ENCODE peak calls at places on chromosomes 2 and 18, in four cellular contexts. A is stimulated activated CD4-positive, alpha-beta T cell treated with anti-CD3 and anti-CD28 coated beads, Interleukin-1b, Interleukin-23, amount 100 ng/mL, for 4 hours; T is psoas muscle; C is lower lobe of right lung. K is an unnamed sample.

GRCh38 chr18:6219116-6219717 is 195.5 kb downstream of the L3MBTL4 start:
- DNase-seq in A (no peak), T (no peak), C (no peak), K (no peak)

GRCh38 chr2:10813085-10813748 is 632 bp upstream of the PDIA6 start:
- DNase-seq in A (no peak), T (no peak), C (no peak), K (no peak)

GRCh38 chr2:240997141-240997855 is 1.1 kb upstream of the SNED1 start:
- DNase-seq in A (no peak), T (peak; percentile 76), C (peak; percentile 50), K (no peak)

GRCh38 chr2:202542142-202542541 is 92.6 kb upstream of the FAM117B start:
- DNase-seq in A (no peak), T (no peak), C (no peak), K (no peak)

GRCh38 chr2:130825972-130826253 is 10.8 kb upstream of the ARHGEF4 start:
- DNase-seq in A (no peak), T (no peak), C (no peak), K (no peak)

GRCh38 chr18:22467760-22468553 is 50.2 kb upstream of the CTAGE1 start:
- DNase-seq in A (no peak), T (no peak), C (no peak), K (no peak)

GRCh38 chr2:45882707-45883106 is 231.2 kb downstream of the PRKCE start:
- DNase-seq in A (no peak), T (no peak), C (no peak), K (no peak)

GRCh38 chr2:239380831-239381708 is 19.8 kb downstream of the HDAC4 start:
- DNase-seq in A (peak; percentile 33), T (peak; percentile 49), C (peak; percentile 50), K (peak; percentile 79)

GRCh38 chr2:200306969-200307811 is 697 bp downstream of the SPATS2L start:
- DNase-seq in A (peak; percentile 21), T (peak; percentile 68), C (peak; percentile 63), K (no peak)

GRCh38 chr2:157751462-157752058 is 122.9 kb upstream of the ACVR1C start:
- DNase-seq in A (peak; percentile 16), T (peak; percentile 69), C (no peak), K (no peak)

GRCh38 chr2:54858021-54858681 is 134.7 kb downstream of the EML6 start:
- DNase-seq in A (no peak), T (no peak), C (no peak), K (no peak)

GRCh38 chr2:96100893-96101304 is 15.5 kb downstream of the ADRA2B start:
- DNase-seq in A (no peak), T (no peak), C (no peak), K (no peak)

GRCh38 chr2:72936669-72937355 is 19.5 kb downstream of the EMX1 start:
- DNase-seq in A (no peak), T (peak; percentile 28), C (no peak), K (no peak)

GRCh38 chr2:170817999-170818293 is 1.3 kb downstream of the GAD1 start:
- DNase-seq in A (no peak), T (no peak), C (no peak), K (no peak)

GRCh38 chr2:52879561-52879960 is 888.0 kb upstream of the CHAC2 start:
- DNase-seq in A (no peak), T (no peak), C (no peak), K (no peak)

GRCh38 chr2:179132076-179132475 is 82.1 kb upstream of the CCDC141 start:
- DNase-seq in A (no peak), T (no peak), C (no peak), K (no peak)

GRCh38 chr2:30197570-30197969 is 33.8 kb upstream of the LBH start:
- DNase-seq in A (no peak), T (no peak), C (no peak), K (no peak)

GRCh38 chr2:37180006-37180639 is 8.3 kb downstream of the SULT6B1 start:
- DNase-seq in A (no peak), T (no peak), C (no peak), K (no peak)

GRCh38 chr2:192579965-192580700 is 385.4 kb upstream of the TMEFF2 start:
- DNase-seq in A (no peak), T (no peak), C (no peak), K (no peak)

GRCh38 chr2:163207706-163208370 is 369.3 kb upstream of the KCNH7 start:
- DNase-seq in A (no peak), T (no peak), C (no peak), K (no peak)

GRCh38 chr2:75175473-75175872 is 23.8 kb downstream of the TACR1 start:
- DNase-seq in A (no peak), T (no peak), C (no peak), K (no peak)

GRCh38 chr18:74596959-74597661 is 560 bp upstream of the ZNF407 start:
- DNase-seq in A (peak; percentile 64), T (peak; percentile 83), C (peak; percentile 84), K (no peak)

GRCh38 chr2:188450740-188451480 is 159.2 kb downstream of the GULP1 start:
- DNase-seq in A (no peak), T (no peak), C (no peak), K (no peak)

GRCh38 chr2:99775585-99775984 is 285.8 kb upstream of the REV1 start:
- DNase-seq in A (no peak), T (no peak), C (no peak), K (no peak)

GRCh38 chr2:25642298-25642697 is 31.1 kb downstream of the DTNB start:
- DNase-seq in A (no peak), T (no peak), C (no peak), K (no peak)

GRCh38 chr2:152466041-152466440 is 131.1 kb downstream of the FMNL2 start:
- DNase-seq in A (no peak), T (no peak), C (no peak), K (no peak)

GRCh38 chr18:62281684-62282083 is 43.4 kb upstream of the TNFRSF11A start:
- DNase-seq in A (no peak), T (no peak), C (no peak), K (peak; percentile 59)

GRCh38 chr2:10654069-10654468 is 35.7 kb downstream of the NOL10 start:
- DNase-seq in A (peak; percentile 39), T (no peak), C (no peak), K (peak; percentile 72)